ENCODE peak calls at places on chromosomes 5 and 9, in seven cellular contexts. Z, Q, N, R, G, M and T are unnamed samples.

GRCh38 chr9:20074291-20074690 is 285.5 kb upstream of the SLC24A2 start:
- DNase-seq in M (no peak), Z (no peak), Q (no peak), N (no peak), G (no peak), R (no peak), T (no peak)

GRCh38 chr5:537621-538071 is 13.4 kb upstream of the SLC9A3 start:
- DNase-seq in M (no peak), Z (no peak), G (no peak), N (no peak), R (no peak), Q (no peak), T (no peak)

GRCh38 chr9:27654629-27655285 is 81.5 kb upstream of the C9orf72 start:
- DNase-seq in N (peak; percentile 68), R (no peak), Z (no peak), G (no peak), Q (no peak), M (no peak), T (no peak)

GRCh38 chr5:104189909-104190308 is 627.3 kb upstream of the NUDT12 start:
- DNase-seq in G (no peak), M (no peak), R (no peak), Z (no peak), N (no peak), Q (peak; percentile 73), T (no peak)

GRCh38 chr5:153938131-153938842 is 100.4 kb downstream of the FAM114A2 start:
- DNase-seq in M (no peak), Z (no peak), R (no peak), G (no peak), Q (no peak), N (no peak), T (no peak)

GRCh38 chr5:179123491-179124328 is 63.5 kb downstream of the ZNF354C start:
- DNase-seq in M (no peak), Q (no peak), R (no peak), N (peak; percentile 12), Z (no peak), G (peak; percentile 24), T (no peak)

GRCh38 chr9:83935276-83935890 is 14.2 kb upstream of the KIF27 start:
- DNase-seq in M (no peak), Q (peak; percentile 49), G (no peak), R (no peak), N (no peak), Z (no peak), T (no peak)

GRCh38 chr9:110710420-110710819 is 41.8 kb downstream of the MUSK start:
- DNase-seq in G (no peak), N (no peak), M (no peak), Z (no peak), R (no peak), Q (no peak), T (no peak)

GRCh38 chr5:35987776-35988175 is 3.4 kb downstream of the UGT3A1 start:
- DNase-seq in R (no peak), M (no peak), Z (no peak), Q (no peak), N (no peak), G (no peak), T (no peak)

GRCh38 chr5:150783422-150783928 is 4.9 kb downstream of the SMIM3 start:
- DNase-seq in M (no peak), G (peak; percentile 80), Z (no peak), Q (peak; percentile 88), N (peak; percentile 88), R (peak; percentile 85), T (no peak)

GRCh38 chr9:91197232-91198181 is 164.2 kb downstream of the AUH start:
- DNase-seq in Z (peak; percentile 82), Q (peak; percentile 96), N (peak; percentile 90), G (no peak), R (no peak), M (no peak), T (no peak)

GRCh38 chr5:156482816-156483215 is 155.9 kb downstream of the SGCD start:
- DNase-seq in R (no peak), Q (no peak), Z (no peak), M (no peak), N (no peak), G (no peak), T (no peak)

GRCh38 chr5:62331921-62332320 is 25.9 kb downstream of the KIF2A start:
- DNase-seq in M (no peak), Q (no peak), Z (no peak), R (no peak), G (no peak), N (no peak), T (no peak)

GRCh38 chr5:95620870-95621838 is 1.3 kb downstream of the GPR150 start:
- DNase-seq in N (peak; percentile 45), G (peak; percentile 88), Q (peak; percentile 43), R (peak; percentile 57), M (no peak), Z (no peak), T (no peak)

GRCh38 chr9:109857337-109857736 is 77.3 kb downstream of the PALM2AKAP2 start:
- DNase-seq in R (no peak), N (no peak), G (no peak), Z (no peak), M (no peak), Q (no peak), T (no peak)

GRCh38 chr9:278651-279050 is 64.0 kb downstream of the DOCK8 start:
- DNase-seq in M (no peak), Q (no peak), N (peak; percentile 19), G (no peak), Z (no peak), R (no peak), T (no peak)

GRCh38 chr5:59656351-59657254 is 236.9 kb downstream of the PDE4D start:
- DNase-seq in M (no peak), N (no peak), R (no peak), Q (peak; percentile 10), G (no peak), Z (no peak), T (no peak)

GRCh38 chr9:91374939-91375338 is 13.2 kb upstream of the AUH start:
- DNase-seq in N (no peak), Q (peak; percentile 70), R (no peak), G (no peak), Z (no peak), M (no peak), T (no peak)

GRCh38 chr5:135483254-135483653 is 31.1 kb upstream of the TIFAB start:
- DNase-seq in Z (no peak), M (no peak), R (no peak), Q (no peak), N (no peak), G (no peak), T (no peak)

DNA sequence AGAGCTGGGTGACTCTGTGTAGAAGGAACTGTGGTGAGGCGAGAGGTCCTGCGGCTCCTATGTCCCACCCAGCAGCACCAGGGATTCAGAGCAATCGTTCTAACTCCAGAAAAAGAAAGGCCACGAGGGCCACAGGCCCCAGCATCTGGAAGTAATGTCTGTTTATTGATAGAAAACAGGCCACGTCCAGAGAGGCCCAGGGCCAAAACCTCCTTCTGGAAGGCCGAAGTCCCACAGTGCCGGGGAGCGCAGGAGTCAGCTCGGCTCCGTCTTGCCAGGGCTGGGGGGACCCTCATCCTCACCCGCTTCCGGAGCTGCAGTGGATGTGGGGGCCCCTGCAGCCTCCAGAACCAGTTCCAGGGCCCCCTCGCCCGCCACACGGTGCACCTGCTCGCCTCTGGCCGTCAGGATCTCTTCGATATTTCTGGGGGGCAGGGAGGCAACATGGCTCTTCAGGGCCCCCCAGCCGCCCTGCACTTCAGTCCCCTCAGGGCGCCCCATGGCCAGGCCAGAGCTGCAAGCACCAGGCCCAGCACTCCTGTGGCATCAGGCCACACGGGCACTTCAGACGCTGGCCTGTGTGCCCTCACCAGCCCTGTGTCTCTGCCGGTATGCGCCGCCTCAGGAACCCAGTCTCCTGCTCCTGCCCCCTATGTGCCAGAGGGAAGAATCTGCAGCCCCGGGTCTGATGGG is 1.6 kb downstream of the DNLZ start:
- DNase-seq in R (no peak), Z (no peak), G (no peak), M (no peak), Q (no peak), N (no peak), T (no peak)
- H3K4me3 ChIP-seq in R (no peak overlapping the region), Z (no peak overlapping the region), G (no peak overlapping the region), M (no peak overlapping the region), Q (peak overlapping the region; percentile 67), N (no peak overlapping the region), T (peak overlapping the region; percentile 83)

DNA sequence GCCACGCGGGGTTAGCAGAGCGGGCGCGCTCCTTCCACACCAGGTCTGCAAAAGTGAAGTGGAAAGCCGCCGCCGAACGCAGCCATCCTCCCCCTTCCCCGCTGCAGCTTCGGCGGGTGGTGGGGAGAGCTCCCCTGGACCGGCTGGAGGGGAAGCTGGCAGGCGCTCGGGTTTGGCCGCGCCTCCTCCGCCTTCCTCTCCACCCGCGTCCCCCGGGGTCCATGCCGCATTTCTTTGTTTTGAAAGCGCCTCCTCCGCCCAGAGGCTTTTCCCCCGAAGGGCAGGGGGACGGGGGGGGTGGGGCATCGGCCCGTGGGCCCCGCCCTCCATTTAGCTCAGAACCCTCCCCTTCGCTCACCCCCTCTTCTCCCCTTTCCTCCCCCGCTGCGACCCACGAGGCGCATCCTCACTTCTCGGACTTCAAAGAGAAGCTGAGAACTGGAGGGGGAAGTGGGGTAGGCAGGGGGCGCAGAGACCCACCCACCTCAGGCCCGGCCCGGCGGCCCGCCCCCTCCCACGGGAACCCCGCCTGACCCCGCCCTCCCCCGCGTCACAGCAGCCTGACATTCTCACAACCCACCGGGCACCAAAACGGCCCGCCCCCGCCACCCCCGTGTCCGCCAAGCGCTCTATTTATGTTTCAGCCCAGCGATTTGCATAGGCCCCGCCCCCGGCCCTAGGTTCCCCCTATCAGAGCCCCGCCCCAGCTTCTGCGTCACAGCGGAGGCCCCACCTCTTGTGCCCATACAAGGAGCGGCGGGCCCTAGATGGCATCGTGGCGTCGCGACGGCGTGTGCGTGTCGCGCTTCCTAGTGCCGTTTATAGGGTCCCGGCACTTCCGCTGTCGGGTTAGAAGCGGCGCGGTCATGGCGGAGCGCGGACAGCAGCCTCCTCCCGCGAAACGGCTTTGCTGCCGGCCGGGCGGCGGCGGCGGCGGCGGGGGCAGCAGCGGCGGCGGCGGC is at the start of gene ZSWIM6:
- DNase-seq in R (peak; percentile 93), N (peak; percentile 99), G (peak; percentile 99), Z (peak; percentile 88), Q (peak; percentile 99), M (peak; percentile 91), T (peak; percentile 98)
- H3K9ac ChIP-seq in R (peak within 1 kb of the TSS; percentile 64), N (peak within 1 kb of the TSS; percentile 82), G (peak within 1 kb of the TSS; percentile 78), Z (peak within 1 kb of the TSS; percentile 89), Q (peak within 1 kb of the TSS; percentile 95), M (peak within 1 kb of the TSS; percentile 81), T (peak within 1 kb of the TSS; percentile 79)

DNA sequence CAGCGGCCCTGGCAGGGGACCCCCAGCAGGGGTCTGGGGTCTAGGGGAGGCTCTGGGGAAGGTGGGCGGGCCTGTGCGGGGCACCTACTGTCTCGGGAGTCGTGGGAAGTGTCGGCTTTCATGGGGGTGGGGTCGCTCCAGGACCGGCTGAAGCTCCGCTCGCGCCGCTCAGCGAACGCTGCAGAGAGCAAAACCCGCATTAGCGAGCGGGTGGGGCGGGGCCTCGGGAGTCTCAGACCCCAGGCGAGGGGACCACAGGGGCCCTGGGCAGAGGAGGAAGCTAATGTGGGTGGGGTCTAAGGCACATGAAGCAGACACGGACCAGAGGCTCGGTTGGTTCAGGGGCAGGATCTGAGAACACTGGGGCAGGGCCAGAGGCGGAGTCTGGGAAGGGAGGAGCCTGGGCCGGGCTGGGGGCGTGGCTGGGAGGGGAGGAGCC is 5.5 kb downstream of the NSMF start:
- DNase-seq in Z (peak; percentile 52), Q (peak; percentile 70), R (no peak), N (peak; percentile 88), G (peak; percentile 95), M (peak; percentile 75), T (peak; percentile 85)
- H3K4me3 ChIP-seq in Z (peak overlapping the region; percentile 58), Q (peak overlapping the region; percentile 55), R (no peak overlapping the region), N (peak overlapping the region; percentile 33), G (no peak overlapping the region), M (peak overlapping the region; percentile 18), T (no peak overlapping the region)

DNA sequence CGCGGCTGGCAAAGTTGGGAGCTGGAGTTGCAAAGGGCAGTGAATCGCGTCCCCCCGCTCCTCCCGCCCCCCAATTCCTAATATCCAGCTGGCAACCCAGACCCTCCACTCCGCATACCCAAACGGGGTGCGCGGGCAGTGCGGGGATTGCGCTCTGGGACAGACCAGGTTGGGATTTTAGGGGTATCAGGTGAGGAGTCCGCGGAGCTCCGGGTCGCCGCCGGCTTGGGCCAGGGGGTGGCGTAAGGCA is 553 bp downstream of the IQGAP2 start:
- DNase-seq in N (no peak), G (no peak), R (peak; percentile 25), Q (no peak), M (no peak), Z (no peak), T (no peak)
- H3K9ac ChIP-seq in N (peak overlapping the region; percentile 80), G (peak overlapping the region; percentile 74), R (peak overlapping the region; percentile 59), Q (no peak overlapping the region), M (peak overlapping the region; percentile 86), Z (no peak overlapping the region), T (no peak overlapping the region)